ENCODE peak calls at places on chromosome 12, in four cellular contexts. K, E, T and F are unnamed samples.

GRCh38 chr12:88251798-88252197 is 109.7 kb downstream of the TMTC3 start:
- DNase-seq in K (no peak), T (no peak), E (no peak), F (no peak)

GRCh38 chr12:129298921-129299320 is 445.6 kb downstream of the GLT1D1 start:
- DNase-seq in E (no peak), T (no peak), K (no peak), F (no peak)

GRCh38 chr12:27460471-27460978 is 14.0 kb downstream of the SMCO2 start:
- DNase-seq in E (no peak), T (no peak), K (peak; percentile 4), F (no peak)

GRCh38 chr12:32821293-32822089 is 65.8 kb upstream of the YARS2 start:
- DNase-seq in T (no peak), K (no peak), E (no peak), F (no peak)

GRCh38 chr12:89621511-89621910 is 87.1 kb downstream of the ATP2B1 start:
- DNase-seq in E (no peak), T (no peak), K (no peak), F (no peak)

GRCh38 chr12:56298828-56299227 is 1.3 kb downstream of the CS start:
- DNase-seq in E (no peak), T (no peak), K (no peak), F (no peak)

GRCh38 chr12:132310181-132311040 is 19.0 kb downstream of the GALNT9 start:
- DNase-seq in T (no peak), K (no peak), E (no peak), F (no peak)

GRCh38 chr12:81468206-81468605 is 290.9 kb downstream of the PPFIA2 start:
- DNase-seq in E (no peak), K (no peak), T (no peak), F (no peak)

GRCh38 chr12:75923964-75924666 is 107.5 kb downstream of the PHLDA1 start:
- DNase-seq in E (no peak), T (no peak), K (no peak), F (no peak)

GRCh38 chr12:49984476-49984890 is 11.7 kb downstream of the AQP6 start:
- DNase-seq in K (no peak), T (no peak), E (no peak), F (no peak)

GRCh38 chr12:38782393-38782792 is 123.0 kb downstream of the CPNE8 start:
- DNase-seq in E (no peak), K (no peak), T (no peak), F (no peak)

GRCh38 chr12:70243510-70244331 is 488 bp downstream of the CNOT2 start:
- DNase-seq in T (peak; percentile 80), K (no peak), E (peak; percentile 43), F (peak; percentile 54)
- TF ChIP-seq MAX in T (no peak), K (no peak), E (no peak), F (no peak)

DNA sequence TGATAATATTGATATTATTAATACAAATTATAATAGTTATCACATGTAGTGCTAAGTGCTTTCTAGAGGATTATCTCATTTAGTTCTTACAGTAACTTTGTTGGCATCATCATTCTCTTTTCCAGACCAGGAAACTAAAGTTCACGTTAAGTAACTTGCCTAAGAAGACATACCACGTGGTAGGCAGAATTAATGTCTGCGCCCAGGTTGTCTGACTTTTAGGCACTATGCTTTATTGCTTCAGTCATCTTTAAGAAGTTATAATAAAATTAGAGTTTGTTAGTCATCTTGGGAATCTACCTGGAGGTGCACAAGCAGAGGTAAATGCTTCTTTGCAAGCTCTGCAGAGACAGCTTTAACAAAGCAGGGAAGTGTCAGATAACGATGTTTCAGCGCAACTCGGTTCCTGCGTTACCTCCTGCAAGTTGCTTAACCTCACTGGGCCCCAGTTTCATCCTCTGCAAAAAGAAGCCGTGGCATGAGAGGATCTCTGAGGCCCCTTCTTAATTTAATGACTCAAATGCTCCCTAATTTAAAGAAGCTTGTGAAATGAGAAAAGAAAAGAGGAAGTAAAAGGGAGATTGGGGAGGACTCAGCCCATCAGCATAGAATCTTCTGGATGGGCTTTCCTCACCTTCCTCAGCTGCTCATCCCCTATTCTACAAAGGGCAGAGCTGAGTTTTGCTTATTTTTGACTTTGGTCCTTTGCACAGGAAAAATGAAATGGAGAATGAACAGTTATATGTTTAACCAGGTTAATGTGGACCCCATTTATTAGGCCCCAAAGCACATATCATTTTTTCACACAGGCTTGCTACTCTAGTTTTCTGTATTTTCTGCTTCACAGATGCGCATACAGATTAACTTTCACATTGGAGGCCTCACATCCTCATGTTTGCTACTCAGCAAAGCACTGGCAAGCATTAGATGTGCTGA is 5.3 kb downstream of the ARHGDIB start:
- DNase-seq in K (peak; percentile 76), T (no peak), E (no peak), F (no peak)
- TF ChIP-seq NR2C2 in K (no peak), T (no peak), E (no peak), F (no peak)

GRCh38 chr12:67391034-67391433 is 121.9 kb downstream of the CAND1 start:
- DNase-seq in E (no peak), T (no peak), K (no peak), F (no peak)

GRCh38 chr12:67391656-67392055 is 122.5 kb downstream of the CAND1 start:
- DNase-seq in T (no peak), E (no peak), K (no peak), F (no peak)

DNA sequence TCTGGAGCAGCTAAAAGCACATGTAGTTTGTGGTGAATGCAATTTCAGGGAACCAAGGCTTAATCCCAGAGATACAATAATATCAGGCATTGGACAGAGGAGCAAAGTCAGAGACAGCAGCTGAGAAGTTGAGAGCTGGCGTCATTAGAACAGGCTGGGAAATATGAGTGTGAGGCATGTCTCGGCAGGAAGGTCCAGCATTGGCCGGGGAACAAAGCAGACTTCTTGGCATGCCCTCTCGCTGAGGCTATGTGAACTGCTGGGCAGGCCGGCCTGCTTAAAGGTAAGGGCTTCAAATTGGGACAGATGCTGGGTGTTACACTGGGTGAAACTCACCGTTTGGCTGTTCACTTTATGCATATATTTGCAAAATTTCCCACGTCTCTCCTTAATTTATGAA is 125.4 kb downstream of the CAND1 start:
- DNase-seq in T (no peak), K (no peak), E (no peak), F (no peak)
- TF ChIP-seq MAX in T (no peak), K (no peak), E (no peak), F (no peak)

GRCh38 chr12:42607584-42607984 is 18.0 kb upstream of the PRICKLE1 start:
- DNase-seq in E (no peak), K (no peak), T (peak; percentile 16), F (no peak)
- TF ChIP-seq NR2C2 in E (no peak), K (no peak), T (no peak), F (no peak)

GRCh38 chr12:79920421-79921238 is 14.3 kb downstream of the PPP1R12A start:
- DNase-seq in E (no peak), T (no peak), K (no peak), F (no peak)
- TF ChIP-seq MAX in E (no peak), T (no peak), K (no peak), F (no peak)

GRCh38 chr12:42332301-42332894 is 6.4 kb downstream of the PPHLN1 start:
- DNase-seq in K (no peak), E (peak; percentile 34), T (peak; percentile 65), F (no peak)
- TF ChIP-seq NR2C2 in K (no peak), E (no peak), T (no peak), F (no peak)